ENCODE peak calls at places on chromosome 7, in five cellular contexts. F is hepatocyte, R is fibroblast of lung, C is PC-9, P is mammary epithelial cell. U is an unnamed sample.
A peak's percentile ranks its signal among the peaks of the same experiment; 100 is the strongest.

GRCh38 chr7:26743205-26743604 is 121.2 kb downstream of the SKAP2 start:
- DNase-seq in F (no peak), R (peak; percentile 3), C (no peak), P (no peak), U (no peak)

GRCh38 chr7:32890553-32891045 is 961 bp downstream of the KBTBD2 start:
- DNase-seq in F (peak; percentile 70), R (peak; percentile 87), C (peak; percentile 69), P (peak; percentile 69), U (peak; percentile 66)

GRCh38 chr7:138407792-138408191 is 52.3 kb upstream of the TRIM24 start:
- DNase-seq in F (no peak), R (no peak), C (no peak), P (no peak), U (no peak)

GRCh38 chr7:15582773-15583172 is 21.0 kb upstream of the AGMO start:
- DNase-seq in F (no peak), R (peak; percentile 55), C (no peak), P (no peak), U (no peak)

GRCh38 chr7:157473051-157473569 is 136.3 kb downstream of the DNAJB6 start:
- DNase-seq in F (no peak), R (no peak), C (no peak), P (no peak), U (peak; percentile 27)

GRCh38 chr7:128153436-128153835 is 87.6 kb upstream of the LEP start:
- DNase-seq in F (no peak), R (no peak), C (no peak), P (no peak), U (no peak)

GRCh38 chr7:24762771-24763170 is 5.5 kb upstream of the GSDME start:
- DNase-seq in F (no peak), R (no peak), C (no peak), P (no peak), U (no peak)

GRCh38 chr7:105014725-105015630 is 973 bp downstream of the KMT2E start:
- DNase-seq in F (peak; percentile 64), R (peak; percentile 51), C (peak; percentile 38), P (peak; percentile 68), U (peak; percentile 90)

GRCh38 chr7:79692015-79692414 is 238.5 kb upstream of the MAGI2 start:
- DNase-seq in F (no peak), R (peak; percentile 66), C (no peak), P (peak; percentile 96), U (peak; percentile 89)

GRCh38 chr7:114986805-114987204 is 64.9 kb downstream of the MDFIC start:
- DNase-seq in F (no peak), R (no peak), C (no peak), P (no peak), U (no peak)

GRCh38 chr7:68875857-68876256 is 722.4 kb upstream of the AUTS2 start:
- DNase-seq in F (no peak), R (no peak), C (no peak), P (no peak), U (no peak)

GRCh38 chr7:22934473-22935065 is 79.4 kb downstream of the HYCC1 start:
- DNase-seq in F (peak; percentile 5), R (peak; percentile 49), C (no peak), P (peak; percentile 24), U (no peak)

GRCh38 chr7:10122573-10123100 is 851.0 kb upstream of the PHF14 start:
- DNase-seq in F (peak; percentile 49), R (peak; percentile 1), C (no peak), P (no peak), U (no peak)

GRCh38 chr7:157690833-157691382 is 354.1 kb downstream of the DNAJB6 start:
- DNase-seq in F (no peak), R (peak; percentile 57), C (no peak), P (peak; percentile 26), U (peak; percentile 97)

GRCh38 chr7:84372155-84372621 is 177.6 kb upstream of the SEMA3A start:
- DNase-seq in F (no peak), R (peak; percentile 83), C (no peak), P (peak; percentile 69), U (peak; percentile 58)

GRCh38 chr7:31373337-31374289 is 33.1 kb upstream of the NEUROD6 start:
- DNase-seq in F (peak; percentile 82), R (peak; percentile 48), C (no peak), P (peak; percentile 47), U (peak; percentile 50)

GRCh38 chr7:64887756-64888508 is 15.1 kb upstream of the ZNF273 start:
- DNase-seq in F (no peak), R (no peak), C (no peak), P (no peak), U (no peak)
- H2AFZ ChIP-seq in F (no peak overlapping the region), R (no peak overlapping the region), C (no peak overlapping the region), P (no peak overlapping the region), U (no peak overlapping the region)

GRCh38 chr7:130932667-130933432 is 198.8 kb upstream of the KLF14 start:
- DNase-seq in F (no peak), R (no peak), C (no peak), P (no peak), U (no peak)

GRCh38 chr7:130927564-130927963 is 193.6 kb upstream of the KLF14 start:
- DNase-seq in F (no peak), R (no peak), C (no peak), P (no peak), U (no peak)

GRCh38 chr7:130932088-130932487 is 198.1 kb upstream of the KLF14 start:
- DNase-seq in F (no peak), R (no peak), C (no peak), P (no peak), U (no peak)

GRCh38 chr7:130930260-130930659 is 196.3 kb upstream of the KLF14 start:
- DNase-seq in F (no peak), R (no peak), C (peak; percentile 46), P (no peak), U (no peak)

DNA sequence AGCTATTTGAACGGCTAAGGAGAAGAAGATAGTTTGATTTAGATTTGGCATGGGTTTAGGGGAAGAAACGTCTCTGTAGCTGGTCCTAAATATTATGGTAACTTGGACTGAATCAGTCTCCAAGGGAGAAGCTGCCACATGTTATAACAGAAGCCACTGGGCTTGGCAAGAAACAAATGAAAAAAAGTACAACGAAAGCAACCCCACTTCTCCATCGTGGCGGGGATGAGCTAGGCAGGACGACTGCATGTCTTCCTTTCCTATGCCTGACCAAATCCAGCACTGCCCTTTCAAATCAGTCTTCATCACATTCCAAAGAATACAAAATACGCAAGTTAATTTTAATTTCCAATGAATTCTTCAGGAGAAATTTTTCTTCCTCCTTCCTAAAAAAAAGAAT is 196.7 kb upstream of the KLF14 start:
- DNase-seq in F (no peak), R (no peak), C (no peak), P (no peak), U (no peak)
- H3K4me1 ChIP-seq in F (no peaks in the 10 kb centered on the region), R (peaks cover 12% of the 10 kb centered on the region), C (peaks cover 7% of the 10 kb centered on the region), P (no peaks in the 10 kb centered on the region), U (peaks cover 20% of the 10 kb centered on the region)

GRCh38 chr7:43666938-43667337 is 62.4 kb downstream of the COA1 start:
- DNase-seq in F (no peak), R (peak; percentile 80), C (no peak), P (no peak), U (no peak)
- H3K9me3 ChIP-seq in F (no peaks in the 10 kb centered on the region), R (no peaks in the 10 kb centered on the region), C (peaks cover 19% of the 10 kb centered on the region), P (peaks cover 6% of the 10 kb centered on the region), U (no peaks in the 10 kb centered on the region)

DNA sequence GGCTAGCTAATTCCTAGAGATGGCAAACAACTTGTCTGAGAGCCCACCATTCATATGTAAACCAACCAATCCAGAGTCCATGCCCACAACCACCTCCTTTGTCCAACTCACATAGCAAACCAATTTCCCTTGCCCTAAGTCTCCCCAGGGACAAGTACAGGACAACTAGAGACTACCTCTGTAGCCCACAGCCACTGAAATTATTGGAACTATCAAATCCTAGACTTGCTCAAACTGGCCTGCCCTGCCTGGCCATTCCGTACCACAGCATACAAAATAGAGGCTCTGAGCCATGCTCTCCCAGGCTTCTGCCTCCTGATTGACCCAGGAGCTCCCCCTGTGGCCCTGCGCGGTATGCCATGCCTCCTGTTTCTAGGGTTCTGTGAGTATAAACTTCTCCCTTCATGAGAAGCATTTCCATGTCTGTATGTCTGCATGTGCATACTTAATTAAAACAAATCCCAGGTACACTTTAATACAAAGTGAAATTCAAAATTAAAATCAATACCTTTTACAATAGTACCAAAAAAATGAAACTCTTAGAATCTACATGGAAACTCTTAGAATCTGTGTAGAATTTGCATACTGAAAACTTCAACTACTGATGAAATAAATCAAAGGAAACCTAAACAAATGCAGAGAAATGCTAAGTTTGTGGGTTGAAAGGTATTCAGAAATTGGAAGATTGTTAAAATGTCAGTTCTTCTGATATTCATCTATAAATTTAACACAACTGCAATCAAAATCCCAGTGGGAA is 4.0 kb upstream of the HECW1 start:
- DNase-seq in F (peak; percentile 83), R (peak; percentile 66), C (no peak), P (peak; percentile 50), U (peak; percentile 94)
- H2AFZ ChIP-seq in F (no peak overlapping the region), R (no peak overlapping the region), C (no peak overlapping the region), P (no peak overlapping the region), U (no peak overlapping the region)

GRCh38 chr7:50707607-50708006 is 75.1 kb downstream of the GRB10 start:
- DNase-seq in F (no peak), R (no peak), C (no peak), P (no peak), U (no peak)
- H3K4me1 ChIP-seq in F (no peaks in the 10 kb centered on the region), R (no peaks in the 10 kb centered on the region), C (peaks cover 50% of the 10 kb centered on the region), P (peaks cover 14% of the 10 kb centered on the region), U (peaks cover 14% of the 10 kb centered on the region)